ENCODE peak calls at places on chromosomes 4 and X, in five cellular contexts. One of them, this sample, is unnamed.

GRCh38 chrX:43968347-43968746 is 4.8 kb downstream of the NDP start:
- DNase-seq in breast epithelium: no peak
- DNase-seq in K562: no peak
- DNase-seq in endothelial cell of umbilical vein: no peak
- DNase-seq in sigmoid colon: no peak
- DNase-seq in this sample: no peak

GRCh38 chr4:99202536-99202935 is 16.5 kb downstream of the ADH6 start:
- DNase-seq in endothelial cell of umbilical vein: no peak
- DNase-seq in K562: no peak
- DNase-seq in sigmoid colon: peak
- DNase-seq in breast epithelium: no peak
- DNase-seq in this sample: no peak

GRCh38 chr4:138972956-138973819 is 42.4 kb upstream of the NOCT start:
- DNase-seq in breast epithelium: no peak
- DNase-seq in endothelial cell of umbilical vein: no peak
- DNase-seq in sigmoid colon: no peak
- DNase-seq in K562: peak
- DNase-seq in this sample: no peak

GRCh38 chrX:17380221-17380620 is 5.2 kb downstream of the NHS start:
- DNase-seq in endothelial cell of umbilical vein: no peak
- DNase-seq in sigmoid colon: no peak
- DNase-seq in breast epithelium: no peak
- DNase-seq in K562: no peak
- DNase-seq in this sample: no peak

GRCh38 chr4:112348488-112349158 is 51.5 kb downstream of the ALPK1 start:
- DNase-seq in endothelial cell of umbilical vein: peak
- DNase-seq in sigmoid colon: no peak
- DNase-seq in breast epithelium: peak
- DNase-seq in K562: peak
- DNase-seq in this sample: no peak

GRCh38 chr4:139020384-139020783 is 4.8 kb downstream of the NOCT start:
- DNase-seq in endothelial cell of umbilical vein: no peak
- DNase-seq in sigmoid colon: no peak
- DNase-seq in K562: no peak
- DNase-seq in breast epithelium: no peak
- DNase-seq in this sample: no peak

GRCh38 chr4:81625422-81626417 is 154.0 kb upstream of the RASGEF1B start:
- DNase-seq in K562: no peak
- DNase-seq in breast epithelium: no peak
- DNase-seq in endothelial cell of umbilical vein: no peak
- DNase-seq in sigmoid colon: no peak
- DNase-seq in this sample: no peak

GRCh38 chr4:15907430-15907829 is 31.1 kb downstream of the FGFBP1 start:
- DNase-seq in breast epithelium: no peak
- DNase-seq in K562: no peak
- DNase-seq in endothelial cell of umbilical vein: no peak
- DNase-seq in sigmoid colon: no peak
- DNase-seq in this sample: no peak

GRCh38 chr4:135274461-135274860 is 1072.9 kb upstream of the PABPC4L start:
- DNase-seq in endothelial cell of umbilical vein: no peak
- DNase-seq in K562: no peak
- DNase-seq in sigmoid colon: no peak
- DNase-seq in breast epithelium: no peak
- DNase-seq in this sample: no peak

GRCh38 chrX:136168929-136169735 is 21.8 kb downstream of the FHL1 start:
- DNase-seq in breast epithelium: no peak
- DNase-seq in K562: no peak
- DNase-seq in sigmoid colon: peak
- DNase-seq in endothelial cell of umbilical vein: peak
- DNase-seq in this sample: no peak

GRCh38 chr4:151644625-151645024 is 116.2 kb downstream of the GATB start:
- DNase-seq in K562: peak
- DNase-seq in breast epithelium: no peak
- DNase-seq in sigmoid colon: no peak
- DNase-seq in endothelial cell of umbilical vein: peak
- DNase-seq in this sample: no peak

GRCh38 chr4:8101796-8102355 is 56.7 kb downstream of the ABLIM2 start:
- DNase-seq in sigmoid colon: no peak
- DNase-seq in endothelial cell of umbilical vein: no peak
- DNase-seq in K562: no peak
- DNase-seq in breast epithelium: no peak
- DNase-seq in this sample: no peak

GRCh38 chr4:181688416-181688815 is 554.8 kb upstream of the TENM3 start:
- DNase-seq in sigmoid colon: no peak
- DNase-seq in endothelial cell of umbilical vein: no peak
- DNase-seq in breast epithelium: no peak
- DNase-seq in K562: no peak
- DNase-seq in this sample: no peak

GRCh38 chrX:32293962-32294708 is 917.2 kb downstream of the DMD start:
- DNase-seq in endothelial cell of umbilical vein: no peak
- DNase-seq in breast epithelium: no peak
- DNase-seq in K562: no peak
- DNase-seq in sigmoid colon: no peak
- DNase-seq in this sample: no peak

GRCh38 chr4:176034498-176034897 is 31.1 kb upstream of the WDR17 start:
- DNase-seq in endothelial cell of umbilical vein: peak
- DNase-seq in breast epithelium: no peak
- DNase-seq in K562: no peak
- DNase-seq in sigmoid colon: no peak
- DNase-seq in this sample: no peak

GRCh38 chr4:91448668-91449330 is 855.0 kb upstream of the GRID2 start:
- DNase-seq in endothelial cell of umbilical vein: no peak
- DNase-seq in breast epithelium: no peak
- DNase-seq in K562: no peak
- DNase-seq in sigmoid colon: no peak
- DNase-seq in this sample: no peak

GRCh38 chr4:6695660-6696581 is 2.2 kb downstream of the S100P start:
- DNase-seq in endothelial cell of umbilical vein: no peak
- DNase-seq in breast epithelium: peak
- DNase-seq in K562: no peak
- DNase-seq in sigmoid colon: no peak
- DNase-seq in this sample: no peak

GRCh38 chr4:105306158-105306781 is 159.6 kb downstream of the TET2 start:
- DNase-seq in endothelial cell of umbilical vein: no peak
- DNase-seq in K562: no peak
- DNase-seq in breast epithelium: no peak
- DNase-seq in sigmoid colon: no peak
- DNase-seq in this sample: no peak

GRCh38 chrX:109847257-109848187 is 114.5 kb upstream of the ACSL4 start:
- DNase-seq in sigmoid colon: no peak
- DNase-seq in endothelial cell of umbilical vein: no peak
- DNase-seq in breast epithelium: no peak
- DNase-seq in K562: no peak
- DNase-seq in this sample: no peak

GRCh38 chr4:107098403-107098802 is 62.3 kb upstream of the DKK2 start:
- DNase-seq in breast epithelium: no peak
- DNase-seq in K562: no peak
- DNase-seq in endothelial cell of umbilical vein: no peak
- DNase-seq in sigmoid colon: no peak
- DNase-seq in this sample: no peak

GRCh38 chr4:141913928-141914327 is 277.5 kb downstream of the IL15 start:
- DNase-seq in K562: no peak
- DNase-seq in endothelial cell of umbilical vein: peak
- DNase-seq in breast epithelium: no peak
- DNase-seq in sigmoid colon: no peak
- DNase-seq in this sample: no peak

GRCh38 chrX:75278991-75279390 is 5.1 kb downstream of the UPRT start:
- DNase-seq in breast epithelium: no peak
- DNase-seq in sigmoid colon: no peak
- DNase-seq in K562: no peak
- DNase-seq in endothelial cell of umbilical vein: no peak
- DNase-seq in this sample: no peak

GRCh38 chr4:41709844-41710481 is 38.6 kb downstream of the PHOX2B start:
- DNase-seq in sigmoid colon: no peak
- DNase-seq in endothelial cell of umbilical vein: no peak
- DNase-seq in K562: no peak
- DNase-seq in breast epithelium: no peak
- DNase-seq in this sample: no peak

GRCh38 chrX:66914082-66914481 is 275.2 kb upstream of the EDA2R start:
- DNase-seq in K562: no peak
- DNase-seq in sigmoid colon: no peak
- DNase-seq in breast epithelium: no peak
- DNase-seq in endothelial cell of umbilical vein: no peak
- DNase-seq in this sample: no peak

GRCh38 chrX:13463608-13464007 is 105.8 kb upstream of the EGFL6 start:
- DNase-seq in endothelial cell of umbilical vein: peak
- DNase-seq in breast epithelium: no peak
- DNase-seq in sigmoid colon: peak
- DNase-seq in K562: no peak
- DNase-seq in this sample: no peak

GRCh38 chr4:145531791-145532190 is 50.1 kb downstream of the SMAD1 start:
- DNase-seq in sigmoid colon: no peak
- DNase-seq in K562: no peak
- DNase-seq in breast epithelium: no peak
- DNase-seq in endothelial cell of umbilical vein: no peak
- DNase-seq in this sample: no peak

GRCh38 chr4:46931981-46932380 is 22.9 kb upstream of the COX7B2 start:
- DNase-seq in sigmoid colon: no peak
- DNase-seq in breast epithelium: no peak
- DNase-seq in endothelial cell of umbilical vein: peak
- DNase-seq in K562: no peak
- DNase-seq in this sample: no peak

DNA sequence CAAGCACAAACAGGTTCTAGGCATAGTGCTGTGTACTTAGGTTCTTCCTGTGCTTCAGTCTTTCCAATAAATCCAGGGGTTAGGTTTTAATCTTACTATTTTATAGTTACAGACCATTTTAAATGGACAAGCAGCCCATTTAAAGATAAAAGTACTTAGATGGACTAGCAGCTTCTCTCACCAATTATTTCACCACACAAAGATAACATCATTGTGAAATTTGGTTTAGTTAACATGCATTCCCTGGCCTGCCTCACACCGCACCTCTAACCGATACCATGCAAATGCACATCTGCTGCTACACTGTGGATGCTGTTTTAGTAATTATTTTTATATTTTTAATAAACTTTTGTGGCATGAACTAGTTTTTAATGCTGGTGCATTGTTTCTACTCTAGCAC is 252.6 kb downstream of the RAPGEF2 start:
- DNase-seq in endothelial cell of umbilical vein: no peak
- DNase-seq in sigmoid colon: no peak
- DNase-seq in breast epithelium: no peak
- DNase-seq in K562: no peak
- DNase-seq in this sample: no peak
- H3K27ac ChIP-seq in endothelial cell of umbilical vein: no peak
- H3K27ac ChIP-seq in sigmoid colon: no peak
- H3K27ac ChIP-seq in breast epithelium: no peak
- H3K27ac ChIP-seq in K562: no peak
- H3K27ac ChIP-seq in this sample: no peak

GRCh38 chrX:133792198-133792953 is 193.0 kb downstream of the GPC3 start:
- DNase-seq in K562: peak
- DNase-seq in sigmoid colon: peak
- DNase-seq in breast epithelium: peak
- DNase-seq in endothelial cell of umbilical vein: peak
- DNase-seq in this sample: no peak
- TF ChIP-seq POLR2AphosphoS5 in K562: no peak
- TF ChIP-seq POLR2AphosphoS5 in sigmoid colon: no peak
- TF ChIP-seq POLR2AphosphoS5 in breast epithelium: no peak
- TF ChIP-seq POLR2AphosphoS5 in endothelial cell of umbilical vein: no peak
- TF ChIP-seq POLR2AphosphoS5 in this sample: no peak

GRCh38 chrX:15674514-15674898 is 9.9 kb upstream of the CLTRN start:
- DNase-seq in sigmoid colon: peak
- DNase-seq in K562: peak
- DNase-seq in endothelial cell of umbilical vein: no peak
- DNase-seq in breast epithelium: peak
- DNase-seq in this sample: peak
- TF ChIP-seq POLR2A in sigmoid colon: no peak
- TF ChIP-seq POLR2A in K562: no peak
- TF ChIP-seq POLR2A in endothelial cell of umbilical vein: no peak
- TF ChIP-seq POLR2A in breast epithelium: no peak
- TF ChIP-seq POLR2A in this sample: no peak

DNA sequence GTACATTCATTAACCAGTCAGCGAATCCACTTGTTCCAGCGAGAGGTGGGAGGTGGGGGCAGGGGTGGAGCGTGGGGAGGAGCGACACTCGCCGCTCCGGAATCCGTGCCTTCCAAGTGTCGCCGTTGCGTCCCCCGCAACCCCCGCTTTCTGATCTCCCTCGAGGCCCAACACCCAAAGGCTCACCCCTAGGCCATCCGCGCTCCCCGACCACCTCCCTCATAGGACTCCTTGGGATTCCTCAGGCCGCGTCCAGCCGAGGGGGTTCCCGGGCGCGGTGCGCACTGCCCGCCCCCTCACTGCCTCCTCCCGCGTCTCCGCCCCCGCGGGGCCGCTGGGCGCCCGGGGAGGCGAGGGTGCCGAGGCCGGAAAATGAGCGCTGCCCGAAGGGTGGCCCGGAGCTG is 108.1 kb upstream of the STOX2 start:
- DNase-seq in K562: no peak
- DNase-seq in breast epithelium: no peak
- DNase-seq in endothelial cell of umbilical vein: no peak
- DNase-seq in sigmoid colon: no peak
- DNase-seq in this sample: no peak
- H3K27ac ChIP-seq in K562: no peak
- H3K27ac ChIP-seq in breast epithelium: peak
- H3K27ac ChIP-seq in endothelial cell of umbilical vein: no peak
- H3K27ac ChIP-seq in sigmoid colon: peak
- H3K27ac ChIP-seq in this sample: peak

GRCh38 chr4:113446019-113446418 is 315.5 kb downstream of the CAMK2D start:
- DNase-seq in breast epithelium: no peak
- DNase-seq in sigmoid colon: no peak
- DNase-seq in K562: no peak
- DNase-seq in endothelial cell of umbilical vein: peak
- DNase-seq in this sample: no peak

GRCh38 chr4:113445286-113445685 is 316.3 kb downstream of the CAMK2D start:
- DNase-seq in breast epithelium: no peak
- DNase-seq in K562: no peak
- DNase-seq in endothelial cell of umbilical vein: peak
- DNase-seq in sigmoid colon: peak
- DNase-seq in this sample: no peak

GRCh38 chr4:113449407-113449974 is 312.0 kb downstream of the CAMK2D start:
- DNase-seq in sigmoid colon: no peak
- DNase-seq in endothelial cell of umbilical vein: no peak
- DNase-seq in breast epithelium: no peak
- DNase-seq in K562: no peak
- DNase-seq in this sample: no peak

GRCh38 chr4:113447061-113447460 is 314.5 kb downstream of the CAMK2D start:
- DNase-seq in K562: no peak
- DNase-seq in endothelial cell of umbilical vein: no peak
- DNase-seq in breast epithelium: no peak
- DNase-seq in sigmoid colon: no peak
- DNase-seq in this sample: no peak

DNA sequence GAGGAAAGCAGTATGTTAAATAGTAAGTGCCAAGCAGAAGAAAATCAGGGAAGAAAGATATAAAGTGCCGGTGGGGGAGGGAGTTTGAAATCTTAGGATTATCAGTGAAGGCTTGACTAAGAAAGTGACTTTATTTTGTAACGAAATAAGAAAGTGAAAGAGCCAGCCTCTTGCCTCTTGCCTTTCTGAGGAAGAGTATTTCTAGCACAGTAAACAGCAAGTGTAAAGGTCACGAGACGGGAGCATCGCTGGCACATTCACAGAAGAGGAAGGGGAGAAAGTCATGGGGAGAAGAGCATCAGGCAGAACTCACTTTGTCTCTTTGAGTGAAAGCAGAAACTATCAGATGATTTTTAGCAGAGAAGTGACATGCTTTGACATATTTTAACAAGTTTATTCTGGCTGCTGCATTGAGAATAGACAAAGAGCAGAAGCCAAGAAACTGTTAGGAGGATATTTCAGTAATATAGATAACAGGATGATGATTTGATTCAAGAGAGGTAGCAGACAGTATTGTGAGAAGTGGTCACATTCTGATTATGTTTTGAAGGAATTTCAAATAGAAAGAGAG is 313.8 kb downstream of the CAMK2D start:
- DNase-seq in sigmoid colon: no peak
- DNase-seq in K562: no peak
- DNase-seq in breast epithelium: no peak
- DNase-seq in endothelial cell of umbilical vein: no peak
- DNase-seq in this sample: no peak
- TF ChIP-seq POLR2AphosphoS5 in sigmoid colon: peak
- TF ChIP-seq POLR2AphosphoS5 in K562: no peak
- TF ChIP-seq POLR2AphosphoS5 in breast epithelium: no peak
- TF ChIP-seq POLR2AphosphoS5 in endothelial cell of umbilical vein: no peak
- TF ChIP-seq POLR2AphosphoS5 in this sample: no peak